ENCODE peak calls at places on chromosomes 13 and 19, in six cellular contexts. N is H1, E is cardiac muscle cell, V is AG10803, G is HL-60, B is body of pancreas. H is an unnamed sample.

GRCh38 chr19:55600336-55601028 is 394 bp downstream of the ZNF524 start:
- DNase-seq in N (no peak), E (no peak), V (no peak), G (no peak), B (no peak), H (no peak)

GRCh38 chr19:46495789-46496099 is at the start of gene PNMA8B:
- DNase-seq in N (peak; percentile 78), E (peak; percentile 71), V (peak; percentile 32), G (no peak), B (peak; percentile 64), H (no peak)

GRCh38 chr13:69904784-69905183 is 202.8 kb upstream of the ATXN8OS start:
- DNase-seq in N (no peak), E (no peak), V (no peak), G (no peak), B (no peak), H (no peak)

GRCh38 chr13:99307648-99308339 is 595 bp upstream of the GPR183 start:
- DNase-seq in N (no peak), E (peak; percentile 61), V (peak; percentile 54), G (peak; percentile 68), B (peak; percentile 35), H (no peak)

GRCh38 chr13:44068737-44069136 is 189.0 kb downstream of the LACC1 start:
- DNase-seq in N (no peak), E (peak; percentile 50), V (peak; percentile 33), G (no peak), B (no peak), H (no peak)

GRCh38 chr13:44243198-44243852 is 130.3 kb upstream of the SERP2 start:
- DNase-seq in N (peak; percentile 60), E (peak; percentile 77), V (peak; percentile 55), G (peak; percentile 20), B (no peak), H (no peak)

GRCh38 chr19:45769821-45770191 is 754 bp upstream of the SIX5 start:
- DNase-seq in N (no peak), E (no peak), V (peak; percentile 54), G (peak; percentile 45), B (peak; percentile 62), H (no peak)

GRCh38 chr13:95180513-95181245 is 120.6 kb downstream of the ABCC4 start:
- DNase-seq in N (no peak), E (no peak), V (peak; percentile 9), G (no peak), B (no peak), H (no peak)

GRCh38 chr19:33798701-33799111 is 2.0 kb downstream of the KCTD15 start:
- DNase-seq in N (no peak), E (peak; percentile 53), V (peak; percentile 33), G (no peak), B (no peak), H (no peak)

GRCh38 chr19:36032251-36033104 is at the start of gene CLIP3:
- DNase-seq in N (no peak), E (peak; percentile 84), V (peak; percentile 67), G (no peak), B (no peak), H (no peak)

GRCh38 chr19:9584073-9584833 is at the start of gene ZNF121:
- DNase-seq in N (peak; percentile 56), E (peak; percentile 86), V (peak; percentile 63), G (peak; percentile 86), B (peak; percentile 83), H (peak; percentile 38)

GRCh38 chr19:45884682-45885555 is 1.0 kb downstream of the IRF2BP1 start:
- DNase-seq in N (no peak), E (no peak), V (no peak), G (no peak), B (no peak), H (no peak)

GRCh38 chr19:13103585-13103923 is 896 bp upstream of the LYL1 start:
- DNase-seq in N (no peak), E (no peak), V (no peak), G (peak; percentile 77), B (no peak), H (no peak)

GRCh38 chr19:48630289-48631036 is 6.7 kb downstream of the DBP start:
- DNase-seq in N (no peak), E (peak; percentile 85), V (no peak), G (no peak), B (no peak), H (no peak)

GRCh38 chr19:46426035-46426505 is 2.7 kb downstream of the PNMA8C start:
- DNase-seq in N (no peak), E (peak; percentile 65), V (no peak), G (no peak), B (peak; percentile 50), H (no peak)

GRCh38 chr13:58476176-58476575 is 844.6 kb downstream of the PCDH17 start:
- DNase-seq in N (peak; percentile 5), E (no peak), V (no peak), G (no peak), B (no peak), H (no peak)

GRCh38 chr13:78317030-78317429 is 286.3 kb downstream of the POU4F1 start:
- DNase-seq in N (no peak), E (peak; percentile 6), V (no peak), G (no peak), B (no peak), H (no peak)

GRCh38 chr13:112452380-112453206 is 76.4 kb downstream of the SPACA7 start:
- DNase-seq in N (no peak), E (no peak), V (no peak), G (no peak), B (no peak), H (no peak)

GRCh38 chr13:108993346-108993745 is 363.9 kb downstream of the MYO16 start:
- DNase-seq in N (no peak), E (peak; percentile 3), V (peak; percentile 42), G (peak; percentile 23), B (no peak), H (no peak)

GRCh38 chr19:49506575-49507105 is 5.8 kb upstream of the FCGRT start:
- DNase-seq in N (no peak), E (peak; percentile 66), V (no peak), G (peak; percentile 85), B (peak; percentile 76), H (no peak)

GRCh38 chr13:113616991-113617749 is 32.6 kb downstream of the TFDP1 start:
- DNase-seq in N (peak; percentile 25), E (peak; percentile 75), V (no peak), G (peak; percentile 82), B (no peak), H (no peak)

GRCh38 chr19:7928741-7929701 is 3.1 kb upstream of the CTXN1 start:
- DNase-seq in N (no peak), E (peak; percentile 92), V (peak; percentile 89), G (peak; percentile 73), B (peak; percentile 51), H (no peak)

GRCh38 chr19:18322318-18322758 is 538 bp downstream of the LSM4 start:
- DNase-seq in N (no peak), E (peak; percentile 60), V (peak; percentile 59), G (peak; percentile 76), B (no peak), H (no peak)

GRCh38 chr19:3061214-3062161 is 807 bp downstream of the TLE5 start:
- DNase-seq in N (no peak), E (peak; percentile 60), V (peak; percentile 36), G (no peak), B (no peak), H (no peak)
- TF ChIP-seq CTCF in N (no peak), E (peak; percentile 39), V (peak; percentile 27), G (no peak), B (peak; percentile 16), H (no peak)

GRCh38 chr13:110557082-110557481 is 4.4 kb downstream of the RAB20 start:
- DNase-seq in N (no peak), E (no peak), V (no peak), G (no peak), B (no peak), H (no peak)

GRCh38 chr13:110556224-110556606 is 5.3 kb downstream of the RAB20 start:
- DNase-seq in N (no peak), E (no peak), V (no peak), G (no peak), B (no peak), H (no peak)

GRCh38 chr13:110554946-110555345 is 6.6 kb downstream of the RAB20 start:
- DNase-seq in N (no peak), E (no peak), V (no peak), G (no peak), B (no peak), H (no peak)

GRCh38 chr13:110554227-110554836 is 7.2 kb downstream of the RAB20 start:
- DNase-seq in N (no peak), E (no peak), V (no peak), G (no peak), B (no peak), H (no peak)

DNA sequence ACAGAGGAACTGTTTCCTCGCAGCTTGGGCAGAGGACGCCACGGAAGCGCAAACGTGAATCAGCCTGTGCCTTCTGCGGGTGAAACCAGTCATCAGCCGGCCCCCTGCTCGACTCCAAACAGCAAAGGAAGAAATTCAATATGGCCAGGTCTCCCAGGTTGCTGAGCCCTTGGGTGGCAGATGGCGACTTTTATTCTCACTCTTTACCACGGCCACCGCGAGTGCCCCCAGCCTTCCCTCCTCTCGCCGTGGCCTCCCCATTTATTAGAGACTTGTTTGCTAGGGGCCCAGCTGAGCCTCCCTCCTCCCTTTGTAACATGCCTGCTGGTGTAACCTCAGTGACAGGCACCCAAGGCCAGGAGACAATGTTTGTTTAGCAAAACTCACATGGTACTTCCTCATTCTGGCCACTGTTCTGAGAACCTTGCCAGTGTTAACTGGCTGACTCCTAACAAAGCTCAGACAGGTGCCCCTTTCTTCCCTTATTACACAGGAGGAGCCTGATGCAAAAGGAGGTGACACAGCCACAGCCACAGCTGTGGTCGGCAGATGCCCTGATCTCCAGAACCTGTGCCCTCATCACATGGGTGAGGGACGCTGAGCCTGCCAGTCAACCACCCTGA is 5.8 kb downstream of the RAB20 start:
- DNase-seq in N (no peak), E (no peak), V (no peak), G (peak; percentile 93), B (peak; percentile 75), H (no peak)
- H3K4me3 ChIP-seq in N (no peak overlapping the region), E (no peak overlapping the region), V (no peak overlapping the region), G (no peak overlapping the region), B (no peak overlapping the region), H (peak overlapping the region; percentile 30)

DNA sequence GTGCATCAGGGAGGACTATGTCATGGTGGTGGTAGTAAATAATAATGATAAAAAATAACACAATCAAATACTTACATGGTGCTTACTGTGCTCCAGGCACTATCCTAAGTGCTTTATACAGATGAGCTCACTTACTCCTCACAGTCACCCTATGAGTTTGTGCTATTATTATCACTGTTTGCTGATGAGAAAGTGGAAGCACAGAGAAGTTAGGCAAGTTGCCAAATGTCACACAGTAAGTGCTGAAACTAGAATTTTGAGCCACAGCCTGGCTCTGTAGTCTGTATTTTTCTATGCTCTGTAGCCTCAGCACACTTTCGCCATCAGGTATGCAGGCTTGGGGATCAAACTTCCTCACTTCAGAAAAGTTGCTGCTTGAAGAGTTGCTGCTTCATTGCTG is 46.6 kb downstream of the HTR2A start:
- DNase-seq in N (no peak), E (no peak), V (no peak), G (no peak), B (no peak), H (no peak)
- TF ChIP-seq CTCF in N (no peak), E (no peak), V (no peak), G (no peak), B (no peak), H (no peak)

DNA sequence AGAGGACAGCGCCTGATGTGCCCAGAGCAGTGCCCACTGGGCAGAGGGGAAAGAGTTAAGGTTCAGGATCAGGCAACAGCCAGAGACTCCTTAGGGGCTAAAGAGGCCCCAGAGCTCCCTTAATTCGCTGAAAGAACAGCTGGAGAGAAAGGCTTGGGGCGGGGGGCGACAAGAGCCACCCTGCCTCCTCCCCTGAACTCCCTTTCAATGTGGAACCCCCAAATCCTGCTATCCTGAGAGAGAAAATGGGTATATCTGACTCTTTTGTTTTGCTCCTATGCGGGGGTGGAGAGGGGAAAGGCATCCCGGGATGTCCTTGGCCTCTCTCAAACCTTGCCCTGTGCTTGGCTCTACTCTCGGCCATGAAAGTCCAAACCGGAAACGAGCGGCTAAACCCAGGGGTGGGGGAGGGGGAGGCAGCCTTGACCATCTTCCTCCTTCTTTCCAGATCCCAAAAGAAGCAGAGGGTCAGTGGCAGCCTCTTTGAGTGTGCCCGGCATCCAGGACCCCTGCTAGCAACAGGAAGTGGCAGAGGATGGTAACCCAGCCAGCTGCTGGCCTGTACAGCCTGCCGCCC is 4.7 kb downstream of the PRKACA start:
- DNase-seq in N (no peak), E (peak; percentile 53), V (no peak), G (no peak), B (no peak), H (no peak)
- H3K4me3 ChIP-seq in N (no peak overlapping the region), E (no peak overlapping the region), V (peak overlapping the region; percentile 24), G (peak overlapping the region; percentile 68), B (no peak overlapping the region), H (no peak overlapping the region)

H was measured in LNCaP clone FGC.